ENCODE peak calls at places on chromosomes 6 and 20, in four cellular contexts. R is A549, B is HepG2, W is K562. Q is an unnamed sample.

GRCh38 chr6:109896333-109896732 is 81.8 kb upstream of the GPR6 start:
- DNase-seq in R (no peak), B (no peak), W (no peak), Q (no peak)

GRCh38 chr20:59723108-59723500 is 118.8 kb downstream of the PHACTR3 start:
- DNase-seq in B (no peak), W (no peak), R (no peak), Q (no peak)

GRCh38 chr6:134317471-134318131 is at the start of gene SGK1:
- DNase-seq in R (no peak), W (no peak), B (no peak), Q (no peak)

GRCh38 chr20:19784511-19785172 is 26.6 kb downstream of the RIN2 start:
- DNase-seq in R (peak; percentile 68), W (peak; percentile 29), B (peak; percentile 75), Q (peak; percentile 77)

GRCh38 chr6:134352786-134353480 is 35.0 kb upstream of the SGK1 start:
- DNase-seq in B (no peak), W (no peak), R (no peak), Q (no peak)

GRCh38 chr20:46350201-46350985 is 42.1 kb upstream of the CDH22 start:
- DNase-seq in W (peak; percentile 90), R (no peak), B (no peak), Q (no peak)

GRCh38 chr6:32807020-32807580 is 9.7 kb downstream of the HLA-DOB start:
- DNase-seq in B (no peak), R (no peak), W (no peak), Q (no peak)

GRCh38 chr6:39263299-39264037 is 34.2 kb upstream of the KCNK5 start:
- DNase-seq in R (no peak), B (no peak), W (no peak), Q (no peak)

GRCh38 chr20:63055575-63056235 is 48.9 kb upstream of the BHLHE23 start:
- DNase-seq in W (no peak), B (no peak), R (no peak), Q (no peak)

GRCh38 chr6:151140767-151141166 is 99.0 kb upstream of the AKAP12 start:
- DNase-seq in B (no peak), R (no peak), W (no peak), Q (no peak)

GRCh38 chr6:151141685-151142084 is 98.1 kb upstream of the AKAP12 start:
- DNase-seq in W (no peak), B (peak; percentile 70), R (no peak), Q (no peak)

GRCh38 chr6:151142676-151143075 is 97.1 kb upstream of the AKAP12 start:
- DNase-seq in B (no peak), W (no peak), R (no peak), Q (no peak)

GRCh38 chr6:151143806-151144205 is 96.0 kb upstream of the AKAP12 start:
- DNase-seq in W (no peak), B (no peak), R (no peak), Q (no peak)

DNA sequence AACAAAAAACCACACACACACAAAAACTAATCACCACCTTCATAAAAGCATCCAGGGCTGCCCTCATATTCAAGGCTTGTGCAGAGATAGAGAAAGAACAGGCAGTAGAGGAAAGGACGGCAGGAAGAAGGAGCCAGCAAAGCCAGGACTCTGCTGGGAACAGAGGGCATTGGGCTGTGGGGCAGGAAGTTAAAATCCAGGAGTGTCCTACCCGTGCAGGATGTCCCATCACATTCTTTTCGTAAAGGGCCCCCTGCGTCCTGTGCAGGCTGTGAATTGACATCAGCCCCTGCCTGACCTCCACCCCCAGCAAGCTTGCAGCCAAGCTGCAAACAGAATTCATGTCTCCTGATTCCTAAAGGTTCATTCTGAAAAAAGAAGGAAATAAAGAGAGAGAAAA is 96.4 kb upstream of the AKAP12 start:
- DNase-seq in R (no peak), W (no peak), B (no peak), Q (no peak)
- H3K9me3 ChIP-seq in R (no peaks in the 10 kb centered on the region), W (no peaks in the 10 kb centered on the region), B (no peaks in the 10 kb centered on the region), Q (no peaks in the 10 kb centered on the region)

GRCh38 chr20:34185766-34186620 is 55.2 kb upstream of the ASIP start:
- DNase-seq in W (no peak), R (no peak), B (no peak), Q (no peak)
- H3K27ac ChIP-seq in W (no peak overlapping the region), R (no peak overlapping the region), B (no peak overlapping the region), Q (no peak overlapping the region)

DNA sequence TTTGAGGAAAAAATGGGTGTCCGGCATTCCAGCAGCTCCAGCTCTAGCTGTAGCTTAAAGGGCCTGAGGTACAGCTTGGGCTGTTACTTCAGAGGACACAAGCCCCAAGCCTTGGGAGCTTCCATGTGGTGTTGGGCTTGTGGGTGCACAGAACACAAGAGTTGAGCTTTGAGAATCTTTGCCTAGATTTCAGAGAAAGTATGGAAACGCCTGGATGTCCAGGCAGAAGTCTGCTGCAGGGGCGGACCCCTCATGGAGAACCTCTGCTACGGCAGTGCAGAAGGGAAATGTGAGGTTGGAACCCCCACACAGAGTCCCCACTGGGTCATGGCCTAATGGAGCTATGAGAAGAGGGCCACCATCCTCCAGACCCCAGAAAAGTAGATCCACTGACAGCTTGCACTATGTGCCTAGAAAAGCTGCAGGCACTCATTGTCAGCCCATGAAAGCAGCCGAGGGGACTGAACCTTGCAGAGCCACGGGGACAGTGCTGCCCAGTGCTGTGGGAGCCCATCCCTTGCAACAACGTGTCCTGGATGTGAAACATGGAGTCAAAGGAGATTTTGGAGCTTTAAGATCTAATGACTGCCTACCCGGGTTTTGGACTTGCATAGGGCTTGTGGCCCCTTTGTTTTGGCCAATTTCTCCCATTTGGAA is 90.6 kb downstream of the QKI start:
- DNase-seq in B (no peak), W (no peak), R (no peak), Q (no peak)
- TF ChIP-seq CEBPB in B (no peak), W (no peak), R (no peak), Q (no peak)

GRCh38 chr6:357261-357790 is 34.2 kb upstream of the IRF4 start:
- DNase-seq in W (no peak), B (no peak), R (no peak), Q (no peak)

GRCh38 chr6:355373-355772 is 36.2 kb upstream of the IRF4 start:
- DNase-seq in R (no peak), W (no peak), B (no peak), Q (no peak)

GRCh38 chr6:354631-355280 is 36.8 kb upstream of the IRF4 start:
- DNase-seq in R (no peak), W (no peak), B (no peak), Q (no peak)

GRCh38 chr6:356828-357251 is 34.7 kb upstream of the IRF4 start:
- DNase-seq in R (no peak), W (no peak), B (no peak), Q (no peak)

DNA sequence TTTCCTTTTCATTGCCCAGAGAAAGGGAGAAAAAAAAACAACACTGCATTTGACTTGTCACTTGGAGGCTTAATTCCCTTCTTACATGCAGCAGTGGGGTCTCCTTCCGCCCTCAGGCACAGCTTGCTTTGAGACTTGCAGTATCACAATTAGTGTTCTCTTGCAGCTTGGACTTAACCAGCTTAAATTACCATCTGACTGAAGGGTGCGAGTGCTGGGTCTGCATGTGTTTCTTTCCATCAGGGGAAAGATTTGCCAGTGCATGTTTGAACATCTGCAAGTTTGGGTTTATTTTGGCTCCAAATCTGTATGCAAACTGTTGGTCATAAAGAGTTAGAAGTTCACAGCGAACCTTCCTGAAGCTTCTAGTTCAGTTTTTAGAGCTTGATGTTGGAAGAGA is 35.7 kb upstream of the IRF4 start:
- DNase-seq in B (no peak), R (no peak), W (no peak), Q (no peak)
- H3K9me3 ChIP-seq in B (no peaks in the 10 kb centered on the region), R (no peaks in the 10 kb centered on the region), W (no peaks in the 10 kb centered on the region), Q (no peaks in the 10 kb centered on the region)

DNA sequence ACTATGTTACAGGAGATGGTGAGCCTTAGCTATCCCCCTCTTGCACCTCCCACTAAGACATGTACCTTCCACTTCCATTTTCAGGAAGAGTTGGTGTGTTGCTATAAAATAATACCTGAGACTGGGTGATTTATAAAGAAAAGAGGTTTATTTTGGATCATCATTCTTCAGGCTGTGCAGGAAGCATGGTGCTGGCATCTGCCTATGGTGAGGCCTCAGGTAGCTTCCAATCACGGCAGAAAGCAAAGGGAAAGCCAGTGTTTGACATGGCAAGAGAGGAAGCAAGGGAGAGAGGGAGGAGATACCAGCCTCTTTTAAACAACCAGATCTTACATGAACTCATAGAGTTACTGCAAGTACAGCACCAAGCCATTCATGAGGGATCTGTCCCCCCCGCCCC is 32.2 kb downstream of the GSS start:
- DNase-seq in R (no peak), B (no peak), W (no peak), Q (no peak)
- H3K27ac ChIP-seq in R (peak overlapping the region; percentile 52), B (no peak overlapping the region), W (no peak overlapping the region), Q (no peak overlapping the region)

DNA sequence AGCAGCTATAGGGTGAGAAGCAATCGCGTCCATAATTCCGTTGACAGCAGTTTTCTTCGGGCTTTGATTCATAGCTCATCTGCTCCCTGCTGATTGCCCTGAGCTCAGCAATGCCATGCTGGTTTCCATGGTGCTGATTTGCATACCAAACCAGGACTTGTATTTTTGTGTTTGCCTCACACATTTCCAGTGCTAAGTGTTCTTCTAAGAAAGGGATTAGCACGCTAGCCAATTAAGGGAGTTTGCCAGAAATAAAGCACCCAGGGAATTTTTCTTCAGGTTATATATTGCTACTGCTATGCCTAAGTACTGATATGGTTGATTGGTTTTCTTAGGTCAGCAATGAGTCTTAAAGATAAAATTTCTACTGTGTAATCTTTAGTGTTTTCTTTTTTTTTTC is 177.6 kb downstream of the PLCB1 start:
- DNase-seq in B (no peak), W (no peak), R (no peak), Q (no peak)
- TF ChIP-seq CEBPB in B (no peak), W (no peak), R (no peak), Q (no peak)

GRCh38 chr6:100897671-100898070 is 16.5 kb upstream of the ASCC3 start:
- DNase-seq in B (no peak), W (no peak), R (no peak), Q (no peak)
- H3K9me3 ChIP-seq in B (no peaks in the 10 kb centered on the region), W (peaks cover 5% of the 10 kb centered on the region), R (no peaks in the 10 kb centered on the region), Q (no peaks in the 10 kb centered on the region)

DNA sequence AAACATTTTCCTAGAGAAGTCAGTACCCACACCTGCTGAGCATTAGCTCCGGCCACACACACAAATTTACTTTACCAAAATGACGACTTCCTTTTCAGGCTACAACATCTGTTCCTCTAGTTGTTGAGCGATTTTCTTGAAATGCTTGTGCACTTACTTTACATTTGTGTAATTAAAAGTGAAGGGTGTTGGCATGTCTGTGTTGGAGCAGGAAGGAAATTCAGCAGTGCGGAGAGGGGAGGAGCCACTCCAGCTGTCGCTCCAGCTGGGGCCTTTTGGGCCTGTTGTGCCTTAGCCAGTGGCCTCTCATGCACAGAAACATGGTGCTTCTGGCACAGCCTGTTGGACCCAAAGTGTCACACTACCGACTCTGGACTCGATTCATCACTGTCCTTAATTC is 192.0 kb upstream of the ARG1 start:
- DNase-seq in W (no peak), R (no peak), B (no peak), Q (no peak)
- H3K27ac ChIP-seq in W (no peak overlapping the region), R (no peak overlapping the region), B (no peak overlapping the region), Q (no peak overlapping the region)

DNA sequence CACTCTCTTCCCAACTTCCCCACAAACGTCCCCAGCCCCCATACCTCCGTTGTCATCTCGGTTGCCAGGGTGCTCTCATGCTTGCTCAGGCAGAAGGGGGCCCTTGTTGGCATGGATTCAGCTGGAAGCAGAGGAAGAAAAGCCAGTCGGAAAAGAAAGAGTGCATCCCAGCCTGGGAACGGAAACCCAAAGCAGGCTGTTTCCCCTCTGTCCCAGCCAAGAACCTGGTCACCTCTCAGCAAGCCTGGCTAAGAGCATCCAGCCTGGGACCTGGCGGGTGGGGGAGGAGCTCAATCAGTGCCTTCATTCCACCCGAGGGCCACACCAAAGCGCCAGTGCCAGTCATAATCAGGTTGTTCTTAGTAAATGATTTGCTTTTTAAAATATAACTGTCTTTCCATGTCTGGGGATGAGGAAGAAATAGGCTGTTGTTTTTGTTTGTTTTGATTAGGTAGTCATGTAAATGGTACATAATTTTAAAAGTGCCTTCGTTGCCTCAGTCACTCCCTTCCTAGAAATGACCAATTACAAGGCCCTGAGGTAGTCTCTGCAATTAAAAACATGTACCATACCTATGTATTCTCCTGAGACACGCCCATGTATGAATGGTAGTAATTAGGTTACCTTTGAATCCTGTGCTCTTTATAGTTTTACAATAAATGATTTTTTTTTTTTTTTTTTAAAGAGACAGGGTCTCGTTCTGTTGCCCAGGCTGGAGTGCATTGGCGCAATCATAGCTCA is 21.1 kb downstream of the CHMP4B start:
- DNase-seq in R (no peak), W (no peak), B (no peak), Q (no peak)
- TF ChIP-seq CEBPB in R (no peak), W (no peak), B (no peak), Q (no peak)